ENCODE peak calls at places on chromosomes 3 and 15, in seven cellular contexts. K, M, O, S, R, Y and B are unnamed samples.

GRCh38 chr3:20905210-20905805 is 719.3 kb upstream of the SGO1 start:
- DNase-seq in K (no peak), M (no peak), O (no peak), S (no peak), R (no peak), Y (no peak), B (no peak)

GRCh38 chr3:44318929-44319328 is 19.6 kb upstream of the TCAIM start:
- DNase-seq in K (no peak), M (no peak), O (no peak), S (no peak), R (no peak), Y (no peak), B (no peak)

GRCh38 chr15:76993114-76993715 is 1.7 kb upstream of the PSTPIP1 start:
- DNase-seq in K (no peak), M (peak; percentile 20), O (no peak), S (no peak), R (no peak), Y (no peak), B (no peak)

GRCh38 chr15:78082106-78082742 is 4.7 kb upstream of the TBC1D2B start:
- DNase-seq in K (no peak), M (no peak), O (no peak), S (no peak), R (no peak), Y (no peak), B (no peak)

GRCh38 chr3:32243519-32243918 is 5.0 kb downstream of the CMTM8 start:
- DNase-seq in K (no peak), M (no peak), O (no peak), S (no peak), R (no peak), Y (no peak), B (no peak)

GRCh38 chr3:28699283-28699682 is 350.7 kb upstream of the AZI2 start:
- DNase-seq in K (no peak), M (no peak), O (no peak), S (no peak), R (no peak), Y (no peak), B (no peak)

GRCh38 chr15:67116742-67117141 is 51.3 kb downstream of the SMAD3 start:
- DNase-seq in K (no peak), M (no peak), O (no peak), S (no peak), R (no peak), Y (no peak), B (no peak)

GRCh38 chr3:16136042-16136441 is 38.4 kb upstream of the GALNT15 start:
- DNase-seq in K (no peak), M (no peak), O (no peak), S (no peak), R (no peak), Y (no peak), B (no peak)

GRCh38 chr3:10116138-10116460 is 624 bp downstream of the BRK1 start:
- DNase-seq in K (no peak), M (no peak), O (no peak), S (no peak), R (no peak), Y (no peak), B (no peak)

GRCh38 chr15:29935296-29936020 is 113.2 kb upstream of the TJP1 start:
- DNase-seq in K (no peak), M (no peak), O (no peak), S (no peak), R (no peak), Y (no peak), B (no peak)